ENCODE peak calls at places on chromosomes 13 and 19, in eight cellular contexts. V is substantia nigra, T is pancreas, O is esophagus squamous epithelium, X is breast epithelium, M is mesendoderm, N is upper lobe of right lung, A is body of pancreas. P is an unnamed sample.

GRCh38 chr19:13277104-13277809 is 127.0 kb downstream of the IER2 start:
- DNase-seq in O (no peak), A (peak), T (peak), X (no peak), V (peak), N (no peak), M (peak), P (no peak)

GRCh38 chr13:33639640-33640080 is 178.3 kb upstream of the RFC3 start:
- DNase-seq in T (no peak), N (no peak), X (no peak), O (no peak), M (no peak), V (no peak), A (no peak), P (no peak)

GRCh38 chr13:36086117-36086516 is 45.1 kb downstream of the DCLK1 start:
- DNase-seq in A (no peak), T (no peak), X (no peak), V (no peak), O (no peak), M (peak), N (no peak), P (no peak)

GRCh38 chr13:110907951-110908898 is 6.6 kb downstream of the ANKRD10 start:
- DNase-seq in A (peak), O (no peak), V (no peak), M (peak), X (peak), N (no peak), T (peak), P (no peak)

GRCh38 chr19:15251749-15252397 is 19.6 kb upstream of the EPHX3 start:
- DNase-seq in T (peak), X (peak), V (no peak), O (no peak), A (peak), N (no peak), M (peak), P (no peak)

GRCh38 chr19:14577885-14578427 is 4.9 kb upstream of the CLEC17A start:
- DNase-seq in V (no peak), T (no peak), M (no peak), N (no peak), X (no peak), A (no peak), O (no peak), P (no peak)

GRCh38 chr13:106522898-106523525 is 12.4 kb downstream of the EFNB2 start:
- DNase-seq in O (no peak), M (no peak), T (no peak), A (no peak), V (no peak), N (no peak), X (no peak), P (no peak)

GRCh38 chr13:97369269-97369893 is 64.6 kb upstream of the RAP2A start:
- DNase-seq in X (no peak), V (no peak), O (no peak), T (no peak), M (no peak), N (no peak), A (no peak), P (no peak)

GRCh38 chr13:33110713-33111413 is 94.6 kb downstream of the KL start:
- DNase-seq in N (no peak), V (peak), O (no peak), T (no peak), X (peak), M (no peak), A (no peak), P (no peak)

GRCh38 chr19:1214862-1215731 is 9.5 kb downstream of the STK11 start:
- DNase-seq in T (peak), A (peak), X (no peak), N (peak), O (no peak), M (no peak), V (peak), P (no peak)

GRCh38 chr13:48626077-48626449 is 27.7 kb upstream of the CYSLTR2 start:
- DNase-seq in O (no peak), N (no peak), X (no peak), M (no peak), V (no peak), A (peak), T (peak), P (peak)

GRCh38 chr13:48624016-48624415 is 29.7 kb upstream of the CYSLTR2 start:
- DNase-seq in M (no peak), T (no peak), O (no peak), X (no peak), V (no peak), N (no peak), A (no peak), P (no peak)

GRCh38 chr13:48624858-48625257 is 28.9 kb upstream of the CYSLTR2 start:
- DNase-seq in M (no peak), X (no peak), T (no peak), N (no peak), A (no peak), V (no peak), O (no peak), P (no peak)

GRCh38 chr13:48626726-48627451 is 26.8 kb upstream of the CYSLTR2 start:
- DNase-seq in N (no peak), X (no peak), M (no peak), O (no peak), V (no peak), A (no peak), T (no peak), P (no peak)

DNA sequence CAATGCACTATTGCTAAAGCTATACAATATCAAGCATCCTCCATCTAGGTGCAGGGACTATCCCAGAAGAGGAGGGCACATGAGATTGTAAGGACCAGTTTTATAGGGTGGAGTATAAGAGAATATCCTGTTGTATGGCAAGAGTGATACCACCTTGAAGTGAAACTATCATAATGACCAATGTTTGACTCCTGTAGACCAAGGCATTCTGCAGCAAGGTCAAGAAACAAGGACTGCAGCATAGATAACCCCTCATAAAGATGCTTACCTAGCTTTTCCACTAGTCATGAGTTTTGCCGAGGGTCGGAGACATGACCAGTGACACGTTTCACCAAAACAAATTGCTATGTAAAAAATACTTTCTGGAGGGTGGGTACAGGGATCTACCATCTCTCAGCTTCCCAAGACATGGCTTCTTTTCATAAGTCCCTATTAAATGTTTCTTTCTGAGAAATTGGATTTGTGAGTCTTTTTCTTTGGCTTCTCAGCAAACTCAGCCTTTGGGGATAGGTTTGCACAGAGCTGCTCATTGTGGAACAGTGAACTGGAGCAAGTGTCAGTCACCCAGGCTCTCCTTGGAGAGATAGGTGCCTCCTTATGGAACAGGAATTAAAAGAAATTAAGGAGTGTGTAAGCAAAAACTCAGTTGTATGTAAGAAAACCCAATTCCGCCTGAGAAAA is 28.2 kb upstream of the CYSLTR2 start:
- DNase-seq in N (no peak), T (no peak), V (no peak), O (no peak), M (no peak), A (no peak), X (no peak), P (no peak)
- H3K27ac ChIP-seq in N (peak), T (peak), V (no peak), O (no peak), M (no peak), A (peak), X (peak), P (no peak)

DNA sequence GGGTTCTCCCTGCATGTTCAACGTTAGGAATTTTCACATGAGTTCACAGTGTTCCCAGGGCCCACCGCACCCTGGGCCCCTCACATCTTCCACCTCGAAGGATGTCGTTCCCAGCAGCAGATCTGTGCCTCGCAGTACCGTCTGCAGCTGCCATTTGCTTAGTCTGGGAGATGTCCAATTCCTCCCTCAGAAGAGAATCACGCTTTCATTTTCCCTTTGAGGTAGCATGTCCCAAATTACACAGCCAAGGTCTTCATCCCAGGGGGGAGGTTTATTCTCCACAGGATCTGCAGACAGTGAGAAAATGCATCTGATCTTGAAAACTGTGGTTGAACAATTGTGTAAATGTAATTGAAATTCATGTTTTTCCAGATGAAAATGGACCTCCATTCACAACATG is 150.2 kb downstream of the DCT start:
- DNase-seq in V (no peak), A (no peak), X (no peak), O (no peak), N (no peak), T (no peak), M (no peak), P (no peak)
- H3K27ac ChIP-seq in V (no peak), A (no peak), X (no peak), O (peak), N (no peak), T (peak), M (no peak), P (peak)

GRCh38 chr19:41927810-41928192 is 448 bp downstream of the ERFL start:
- DNase-seq in M (no peak), T (no peak), A (no peak), O (no peak), V (no peak), X (no peak), N (no peak), P (no peak)

GRCh38 chr19:41926028-41926860 is 2.0 kb downstream of the ERFL start:
- DNase-seq in V (no peak), T (no peak), A (no peak), N (no peak), O (no peak), X (no peak), M (no peak), P (no peak)

GRCh38 chr19:41925208-41926003 is 2.8 kb downstream of the ERFL start:
- DNase-seq in O (no peak), X (no peak), M (no peak), T (no peak), N (no peak), V (no peak), A (no peak), P (no peak)

GRCh38 chr19:41928221-41928683 is at the start of gene ERFL:
- DNase-seq in V (no peak), X (no peak), N (no peak), T (no peak), A (no peak), M (no peak), O (no peak), P (no peak)

GRCh38 chr19:41926861-41927809 is 1.1 kb downstream of the ERFL start:
- DNase-seq in X (no peak), M (no peak), T (no peak), V (no peak), O (no peak), A (no peak), N (no peak), P (no peak)
- H3K27ac ChIP-seq in X (no peak), M (no peak), T (no peak), V (no peak), O (no peak), A (no peak), N (no peak), P (no peak)

GRCh38 chr13:27972619-27972877 is 3.4 kb upstream of the CDX2 start:
- DNase-seq in V (no peak), M (no peak), O (no peak), A (no peak), T (no peak), X (no peak), N (no peak), P (no peak)
- H3K27ac ChIP-seq in V (no peak), M (no peak), O (no peak), A (no peak), T (no peak), X (no peak), N (no peak), P (no peak)

GRCh38 chr19:55278391-55279135 is 1.3 kb downstream of the HSPBP1 start:
- DNase-seq in M (no peak), V (no peak), N (no peak), O (no peak), X (no peak), T (no peak), A (no peak), P (no peak)

GRCh38 chr19:55275851-55276719 is 3.8 kb downstream of the HSPBP1 start:
- DNase-seq in N (no peak), M (no peak), O (no peak), T (no peak), X (no peak), V (no peak), A (peak), P (no peak)

GRCh38 chr19:55279376-55279772 is 536 bp downstream of the HSPBP1 start:
- DNase-seq in M (no peak), N (no peak), X (no peak), A (no peak), O (no peak), T (no peak), V (no peak), P (no peak)

GRCh38 chr19:55277494-55277893 is 2.4 kb downstream of the HSPBP1 start:
- DNase-seq in A (no peak), O (no peak), X (no peak), N (no peak), T (no peak), V (no peak), M (no peak), P (no peak)

DNA sequence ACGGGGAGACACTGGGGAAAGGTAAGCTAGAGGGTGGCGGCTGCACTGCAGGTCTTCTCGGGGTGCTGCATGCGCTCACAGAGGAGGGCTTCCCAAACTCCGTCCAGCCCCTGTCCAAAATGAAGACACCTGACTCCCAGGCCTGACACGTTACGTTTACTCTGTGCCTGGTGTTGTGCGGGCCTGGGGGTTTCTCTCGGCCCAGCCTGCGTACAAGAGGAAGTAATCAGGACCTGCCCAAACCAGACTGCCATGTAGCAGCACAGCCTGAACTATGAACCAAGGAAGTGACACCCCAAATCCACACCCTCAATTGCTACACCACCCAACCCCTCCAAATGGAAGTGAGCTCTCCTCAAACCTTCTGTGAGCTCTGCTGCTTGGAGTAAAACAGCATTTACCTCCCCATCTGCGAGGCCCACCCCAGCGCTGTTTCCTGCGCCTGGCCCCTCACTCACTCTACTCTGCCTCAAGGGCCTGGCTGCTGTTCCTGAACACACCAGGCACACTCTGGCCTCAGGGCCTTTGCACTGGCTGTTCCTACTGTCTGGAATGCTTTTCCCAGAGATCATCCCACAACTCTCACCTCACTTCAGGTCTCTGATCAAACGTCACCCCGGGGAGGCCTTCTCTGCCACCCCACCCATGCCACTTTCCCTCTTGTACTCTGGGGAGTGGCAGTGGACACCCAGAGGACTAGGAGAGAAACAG is 3.0 kb downstream of the HSPBP1 start:
- DNase-seq in N (no peak), T (no peak), A (no peak), V (no peak), O (no peak), X (no peak), M (no peak), P (no peak)
- H3K27ac ChIP-seq in N (no peak), T (no peak), A (no peak), V (no peak), O (peak), X (no peak), M (no peak), P (no peak)

DNA sequence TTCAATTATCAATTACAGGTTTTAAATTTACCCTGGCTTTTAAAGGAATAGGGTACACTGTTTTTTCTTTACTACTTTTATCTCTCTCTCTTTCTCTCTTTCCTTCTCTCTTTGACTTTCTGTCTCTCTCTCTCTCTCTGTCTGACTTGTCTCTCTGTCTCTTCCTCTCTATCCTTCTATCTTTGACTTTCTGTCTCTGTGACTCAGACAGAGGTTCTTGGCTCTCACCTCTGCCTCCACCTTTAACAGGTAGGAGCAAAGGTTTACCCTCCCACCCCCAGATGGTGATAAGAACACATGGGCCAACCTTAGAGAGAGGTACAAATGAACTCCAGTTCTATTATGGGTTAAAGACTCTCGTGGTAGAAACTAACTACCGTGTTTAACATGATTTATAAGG is 20.3 kb upstream of the FAM124A start:
- DNase-seq in O (no peak), N (no peak), T (no peak), V (no peak), A (no peak), X (no peak), M (no peak), P (no peak)
- H3K27ac ChIP-seq in O (no peak), N (no peak), T (no peak), V (no peak), A (no peak), X (no peak), M (no peak), P (no peak)

GRCh38 chr13:64186503-64186902 is 2770.9 kb upstream of the PCDH20 start:
- DNase-seq in M (no peak), A (no peak), X (no peak), T (no peak), O (no peak), V (no peak), N (no peak), P (no peak)
- H3K27ac ChIP-seq in M (no peak), A (no peak), X (no peak), T (no peak), O (no peak), V (no peak), N (no peak), P (no peak)

GRCh38 chr19:35357867-35358573 is at the start of gene FFAR3:
- DNase-seq in O (no peak), X (no peak), T (peak), N (peak), V (peak), M (peak), A (peak), P (no peak)
- H3K27ac ChIP-seq in O (no peak), X (no peak), T (no peak), N (no peak), V (no peak), M (no peak), A (no peak), P (no peak)

DNA sequence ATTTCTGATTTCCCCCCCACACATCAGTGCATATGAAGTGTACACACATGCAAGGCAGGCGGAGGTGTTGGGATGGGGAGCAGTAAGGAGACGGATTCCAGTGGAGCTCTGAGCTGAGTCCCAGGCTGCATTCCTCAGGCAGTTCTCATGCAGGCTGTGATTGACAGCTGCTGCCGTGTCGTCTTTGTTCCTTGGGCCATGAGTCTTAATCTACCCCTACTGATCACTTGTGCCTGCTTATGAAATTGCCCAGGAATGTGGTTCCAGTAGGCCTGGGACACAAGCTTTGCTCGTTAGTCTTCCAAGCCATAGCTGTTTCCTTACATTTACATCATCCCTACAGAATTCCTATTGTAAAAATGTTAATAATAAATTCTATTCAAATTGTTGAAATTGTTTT is 1241.9 kb downstream of the UQCRFS1 start:
- DNase-seq in T (no peak), N (no peak), A (no peak), O (no peak), X (no peak), V (no peak), M (peak), P (no peak)
- H3K27ac ChIP-seq in T (no peak), N (no peak), A (no peak), O (no peak), X (no peak), V (no peak), M (no peak), P (no peak)